ENCODE peak calls at places on chromosomes 7 and 10, in four cellular contexts. R, B, J and Y are unnamed samples.

GRCh38 chr10:116723428-116724281 is 18.7 kb downstream of the HSPA12A start:
- DNase-seq in R (no peak), B (no peak), J (no peak), Y (no peak)

GRCh38 chr7:46752881-46753366 is 829.0 kb downstream of the TNS3 start:
- DNase-seq in R (no peak), B (no peak), J (peak; percentile 92), Y (no peak)

GRCh38 chr7:131578602-131579001 is 22.2 kb upstream of the PODXL start:
- DNase-seq in R (no peak), B (no peak), J (no peak), Y (no peak)

GRCh38 chr7:95859434-95859833 is 87.1 kb downstream of the DYNC1I1 start:
- DNase-seq in R (no peak), B (no peak), J (peak; percentile 59), Y (no peak)

GRCh38 chr10:19825690-19826089 is 9.5 kb downstream of the PLXDC2 start:
- DNase-seq in R (no peak), B (no peak), J (no peak), Y (no peak)

GRCh38 chr10:6473901-6474370 is 106.1 kb downstream of the PRKCQ start:
- DNase-seq in R (no peak), B (no peak), J (peak; percentile 6), Y (no peak)

GRCh38 chr7:81810448-81811155 is 40.8 kb upstream of the HGF start:
- DNase-seq in R (no peak), B (no peak), J (no peak), Y (no peak)

GRCh38 chr10:83489161-83489560 is 650.1 kb upstream of the GHITM start:
- DNase-seq in R (no peak), B (no peak), J (no peak), Y (no peak)

GRCh38 chr10:119769886-119770285 is 44.0 kb downstream of the INPP5F start:
- DNase-seq in R (no peak), B (no peak), J (peak; percentile 81), Y (no peak)

DNA sequence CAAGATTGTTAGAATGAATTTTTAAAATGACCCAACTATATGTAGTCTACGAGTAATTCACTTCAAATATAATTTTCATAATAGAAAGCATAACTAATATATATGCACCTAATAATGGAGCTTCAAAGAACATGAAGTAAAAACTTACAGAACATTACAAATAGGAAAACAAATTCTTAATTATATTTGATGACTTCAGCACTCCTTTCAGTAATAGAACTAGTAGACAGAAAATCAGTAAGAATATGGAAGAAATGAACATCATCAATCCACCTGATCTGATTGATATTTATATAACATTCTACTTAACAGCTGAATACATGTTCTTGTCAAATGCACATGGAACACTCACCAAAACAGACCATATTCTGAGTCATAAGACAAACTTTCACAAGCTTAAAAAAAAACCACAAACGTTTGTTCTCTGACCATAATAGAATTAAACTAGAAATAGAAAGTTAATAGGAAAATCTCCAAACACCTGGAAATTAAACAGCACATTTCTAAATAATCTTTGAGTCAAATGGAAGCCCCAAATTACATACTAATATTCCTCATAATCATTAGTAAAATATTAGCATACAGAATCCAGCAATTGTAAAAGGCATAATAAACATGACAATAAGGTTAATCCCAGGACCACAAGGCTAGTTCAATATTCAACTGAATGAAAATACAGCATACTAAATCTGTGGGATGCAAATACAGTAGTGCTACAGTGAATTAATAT is 48.0 kb downstream of the BRAF start:
- DNase-seq in R (no peak), B (no peak), J (peak; percentile 65), Y (no peak)
- H3K27me3 ChIP-seq in R (no peaks in the 10 kb centered on the region), B (no peaks in the 10 kb centered on the region), J (no peaks in the 10 kb centered on the region), Y (no peaks in the 10 kb centered on the region)

GRCh38 chr7:12851841-12852240 is 164.4 kb downstream of the ARL4A start:
- DNase-seq in R (no peak), B (no peak), J (no peak), Y (no peak)
- H3K27me3 ChIP-seq in R (no peaks in the 10 kb centered on the region), B (no peaks in the 10 kb centered on the region), J (no peaks in the 10 kb centered on the region), Y (no peaks in the 10 kb centered on the region)

GRCh38 chr10:127736915-127737562 is at the start of gene FOXI2:
- DNase-seq in R (no peak), B (no peak), J (no peak), Y (no peak)
- H3K27me3 ChIP-seq in R (peaks cover 84% of the 10 kb centered on the region), B (peaks cover 94% of the 10 kb centered on the region), J (peaks cover 3% of the 10 kb centered on the region), Y (peaks cover 59% of the 10 kb centered on the region)

DNA sequence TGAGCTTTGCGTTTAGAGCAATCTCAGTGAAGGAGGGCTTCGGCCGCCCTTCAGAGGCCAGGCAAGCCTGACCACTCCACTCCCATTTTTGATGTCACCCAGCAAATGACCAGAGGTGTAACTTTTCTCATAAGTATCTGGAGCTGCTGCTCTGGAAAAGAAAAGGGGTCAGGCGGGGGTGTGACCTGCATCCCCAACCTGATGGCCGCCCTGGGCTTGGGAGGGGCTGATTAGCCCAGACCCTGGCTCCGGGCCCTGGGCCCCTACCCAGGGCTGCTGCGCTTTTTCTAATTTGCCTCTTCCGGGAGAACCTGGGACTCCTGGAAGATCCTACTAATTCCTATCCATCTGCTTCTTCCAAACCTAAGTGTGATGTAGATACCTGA is 9.6 kb upstream of the EBF3 start:
- DNase-seq in R (no peak), B (no peak), J (no peak), Y (no peak)
- H3K27me3 ChIP-seq in R (peaks cover 74% of the 10 kb centered on the region), B (peaks cover 100% of the 10 kb centered on the region), J (peaks cover 23% of the 10 kb centered on the region), Y (peaks cover 5% of the 10 kb centered on the region)

GRCh38 chr10:75425291-75426079 is 5.9 kb upstream of the LRMDA start:
- DNase-seq in R (no peak), B (no peak), J (peak; percentile 44), Y (no peak)

GRCh38 chr10:75422913-75423312 is 8.5 kb upstream of the LRMDA start:
- DNase-seq in R (no peak), B (no peak), J (no peak), Y (no peak)

GRCh38 chr10:75428434-75429158 is 2.8 kb upstream of the LRMDA start:
- DNase-seq in R (no peak), B (no peak), J (peak; percentile 89), Y (no peak)

GRCh38 chr10:75426880-75427279 is 4.5 kb upstream of the LRMDA start:
- DNase-seq in R (no peak), B (no peak), J (no peak), Y (no peak)

DNA sequence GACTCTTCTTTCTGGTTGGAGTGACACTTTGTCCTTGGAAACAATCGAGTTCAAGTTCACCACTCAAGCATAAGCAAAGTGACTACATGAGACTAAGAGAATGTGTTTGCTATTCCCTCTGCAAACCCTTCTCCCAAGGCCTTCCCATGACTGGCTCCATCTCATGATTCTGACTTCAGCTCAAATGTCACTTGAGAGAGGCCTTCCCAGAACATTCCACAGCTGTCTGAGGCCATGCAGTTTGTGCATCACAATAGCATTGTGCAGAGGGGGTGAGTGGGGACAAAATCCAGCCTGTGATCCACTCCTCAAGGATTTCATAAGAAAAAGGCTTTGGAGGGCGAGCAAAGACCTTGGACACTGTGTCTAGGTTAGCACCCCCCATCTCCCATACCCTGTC is 6.9 kb upstream of the LRMDA start:
- DNase-seq in R (no peak), B (no peak), J (no peak), Y (no peak)
- H3K27me3 ChIP-seq in R (no peaks in the 10 kb centered on the region), B (no peaks in the 10 kb centered on the region), J (no peaks in the 10 kb centered on the region), Y (no peaks in the 10 kb centered on the region)

GRCh38 chr10:101040851-101041250 is 9.8 kb downstream of the SFXN3 start:
- DNase-seq in R (peak; percentile 4), B (no peak), J (no peak), Y (no peak)
- H3K27me3 ChIP-seq in R (no peaks in the 10 kb centered on the region), B (peaks cover 10% of the 10 kb centered on the region), J (no peaks in the 10 kb centered on the region), Y (no peaks in the 10 kb centered on the region)

DNA sequence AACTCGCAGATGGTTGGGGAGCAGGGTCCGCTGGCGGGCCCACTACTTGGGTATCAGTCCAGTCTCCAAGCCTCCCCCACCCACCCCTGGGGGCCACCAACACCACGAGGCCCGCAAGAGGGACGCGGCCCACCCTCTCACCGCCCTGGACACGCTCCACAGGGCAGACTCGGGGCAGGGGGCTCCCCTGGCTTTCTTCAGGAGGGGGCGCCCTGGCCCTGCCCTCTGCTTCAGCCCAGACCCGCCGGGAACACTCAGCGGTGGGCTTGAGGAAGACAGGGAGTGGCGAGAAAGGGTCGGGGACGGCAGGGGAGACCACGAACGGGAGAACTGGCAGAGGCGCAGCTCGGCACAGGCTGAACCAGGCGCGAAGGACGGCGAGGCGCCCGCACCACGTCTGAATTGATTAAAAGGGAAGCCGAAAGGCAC is 1.6 kb downstream of the IGF2BP3 start:
- DNase-seq in R (no peak), B (no peak), J (no peak), Y (no peak)
- H3K27me3 ChIP-seq in R (peaks cover 100% of the 10 kb centered on the region), B (peaks cover 100% of the 10 kb centered on the region), J (peaks cover 40% of the 10 kb centered on the region), Y (peaks cover 46% of the 10 kb centered on the region)